ENCODE peak calls at places on chromosomes 6 and 20, in six cellular contexts. O, C, L, P, W and D are unnamed samples.

GRCh38 chr6:16104624-16105023 is 24.3 kb upstream of the MYLIP start:
- DNase-seq in O (no peak), C (no peak), L (no peak), P (no peak), W (no peak), D (no peak)

GRCh38 chr6:20542927-20543602 is 8.8 kb downstream of the CDKAL1 start:
- DNase-seq in O (peak; percentile 84), C (peak; percentile 53), L (no peak), P (peak; percentile 84), W (peak; percentile 63), D (no peak)

GRCh38 chr6:130240232-130240631 is 17.5 kb upstream of the SAMD3 start:
- DNase-seq in O (no peak), C (no peak), L (no peak), P (peak; percentile 78), W (no peak), D (no peak)

GRCh38 chr6:56843476-56844349 is 111.2 kb upstream of the BEND6 start:
- DNase-seq in O (peak; percentile 89), C (peak; percentile 72), L (peak; percentile 88), P (peak; percentile 73), W (peak; percentile 71), D (peak; percentile 52)

GRCh38 chr6:52108128-52108527 is 20.7 kb upstream of the PKHD1 start:
- DNase-seq in O (no peak), C (no peak), L (peak; percentile 17), P (no peak), W (no peak), D (peak; percentile 30)

GRCh38 chr6:158677906-158678305 is 28.1 kb downstream of the SYTL3 start:
- DNase-seq in O (no peak), C (no peak), L (no peak), P (no peak), W (no peak), D (no peak)

GRCh38 chr6:63436356-63436755 is 116.6 kb upstream of the LGSN start:
- DNase-seq in O (no peak), C (no peak), L (no peak), P (no peak), W (no peak), D (no peak)

GRCh38 chr6:113464959-113465358 is 392.2 kb upstream of the MARCKS start:
- DNase-seq in O (peak; percentile 9), C (no peak), L (no peak), P (peak; percentile 85), W (no peak), D (peak; percentile 14)

GRCh38 chr6:129212081-129212480 is 329.1 kb downstream of the LAMA2 start:
- DNase-seq in O (no peak), C (no peak), L (no peak), P (no peak), W (no peak), D (no peak)

GRCh38 chr6:87832025-87832825 is 130.2 kb upstream of the AKIRIN2 start:
- DNase-seq in O (no peak), C (peak; percentile 20), L (no peak), P (peak; percentile 30), W (no peak), D (no peak)

GRCh38 chr6:15969236-15969778 is 159.6 kb upstream of the MYLIP start:
- DNase-seq in O (no peak), C (no peak), L (no peak), P (no peak), W (no peak), D (no peak)

GRCh38 chr6:135181333-135182119 is 418 bp downstream of the MYB start:
- DNase-seq in O (no peak), C (peak; percentile 16), L (peak; percentile 50), P (no peak), W (peak; percentile 20), D (no peak)

GRCh38 chr6:379367-380181 is 12.0 kb upstream of the IRF4 start:
- DNase-seq in O (no peak), C (no peak), L (no peak), P (no peak), W (no peak), D (no peak)

GRCh38 chr6:149889321-149889720 is 8.6 kb downstream of the RAET1E start:
- DNase-seq in O (no peak), C (no peak), L (no peak), P (peak; percentile 17), W (no peak), D (no peak)

GRCh38 chr6:170093276-170093657 is 197.6 kb downstream of the DLL1 start:
- DNase-seq in O (no peak), C (no peak), L (peak; percentile 17), P (no peak), W (no peak), D (no peak)

GRCh38 chr6:90268178-90268577 is 28.5 kb downstream of the BACH2 start:
- DNase-seq in O (no peak), C (no peak), L (no peak), P (no peak), W (peak; percentile 50), D (no peak)

GRCh38 chr6:8059129-8059528 is 5.1 kb downstream of the BLOC1S5 start:
- DNase-seq in O (no peak), C (peak; percentile 13), L (no peak), P (peak; percentile 63), W (no peak), D (no peak)

GRCh38 chr20:43936805-43937204 is 22.2 kb downstream of the TOX2 start:
- DNase-seq in O (no peak), C (no peak), L (no peak), P (no peak), W (no peak), D (no peak)

GRCh38 chr20:9126527-9126926 is 57.6 kb downstream of the PLCB4 start:
- DNase-seq in O (no peak), C (no peak), L (no peak), P (no peak), W (no peak), D (no peak)

GRCh38 chr6:125233216-125233615 is 68.6 kb downstream of the HDDC2 start:
- DNase-seq in O (no peak), C (no peak), L (no peak), P (no peak), W (no peak), D (no peak)

GRCh38 chr6:49528571-49528970 is 21.9 kb upstream of the C6orf141 start:
- DNase-seq in O (no peak), C (no peak), L (no peak), P (no peak), W (no peak), D (no peak)

GRCh38 chr6:40931927-40932326 is 107.1 kb downstream of the UNC5CL start:
- DNase-seq in O (no peak), C (no peak), L (no peak), P (peak; percentile 78), W (no peak), D (no peak)

GRCh38 chr20:25258463-25258805 is 10.5 kb downstream of the PYGB start:
- DNase-seq in O (no peak), C (no peak), L (no peak), P (no peak), W (no peak), D (no peak)

GRCh38 chr20:23419995-23420901 is 1.0 kb downstream of the NAPB start:
- DNase-seq in O (peak; percentile 6), C (peak; percentile 25), L (peak; percentile 45), P (peak; percentile 70), W (peak; percentile 61), D (no peak)

GRCh38 chr6:168052291-168052891 is 26.6 kb downstream of the FRMD1 start:
- DNase-seq in O (peak; percentile 82), C (no peak), L (peak; percentile 55), P (no peak), W (no peak), D (no peak)

GRCh38 chr6:103236923-103237322 is 1622.8 kb downstream of the HACE1 start:
- DNase-seq in O (peak; percentile 6), C (no peak), L (peak; percentile 4), P (no peak), W (no peak), D (no peak)

GRCh38 chr6:47603995-47604394 is 94.4 kb upstream of the ADGRF4 start:
- DNase-seq in O (no peak), C (no peak), L (no peak), P (no peak), W (no peak), D (no peak)

GRCh38 chr6:139839506-139840156 is 465.2 kb upstream of the CITED2 start:
- DNase-seq in O (no peak), C (no peak), L (no peak), P (no peak), W (no peak), D (no peak)

GRCh38 chr6:45049188-45049843 is 278.8 kb upstream of the RUNX2 start:
- DNase-seq in O (no peak), C (no peak), L (no peak), P (peak; percentile 28), W (no peak), D (no peak)

GRCh38 chr6:28408076-28408802 is 8.7 kb upstream of the ZSCAN12 start:
- DNase-seq in O (no peak), C (no peak), L (no peak), P (peak; percentile 17), W (peak; percentile 29), D (no peak)

GRCh38 chr20:46305331-46305972 is 2.8 kb downstream of the CDH22 start:
- DNase-seq in O (no peak), C (no peak), L (no peak), P (no peak), W (no peak), D (no peak)

GRCh38 chr20:8315639-8316573 is 183.8 kb downstream of the PLCB1 start:
- DNase-seq in O (no peak), C (no peak), L (no peak), P (no peak), W (no peak), D (no peak)

GRCh38 chr20:41048475-41049242 is 20.0 kb downstream of the TOP1 start:
- DNase-seq in O (no peak), C (no peak), L (no peak), P (no peak), W (no peak), D (no peak)

GRCh38 chr6:31541059-31541657 is 645 bp downstream of the DDX39B start:
- DNase-seq in O (peak; percentile 69), C (peak; percentile 58), L (peak; percentile 39), P (peak; percentile 50), W (peak; percentile 77), D (peak; percentile 24)

GRCh38 chr6:92564393-92564792 is 855.0 kb downstream of the EPHA7 start:
- DNase-seq in O (no peak), C (no peak), L (no peak), P (no peak), W (no peak), D (no peak)

GRCh38 chr6:147806697-147807096 is 298.2 kb downstream of the SAMD5 start:
- DNase-seq in O (no peak), C (no peak), L (no peak), P (no peak), W (no peak), D (no peak)

GRCh38 chr20:33702861-33703260 is 16.7 kb upstream of the E2F1 start:
- DNase-seq in O (no peak), C (no peak), L (no peak), P (no peak), W (no peak), D (no peak)

GRCh38 chr6:139508576-139508975 is 134.1 kb upstream of the CITED2 start:
- DNase-seq in O (no peak), C (no peak), L (no peak), P (no peak), W (no peak), D (no peak)

GRCh38 chr6:100220543-100220942 is 226.5 kb upstream of the MCHR2 start:
- DNase-seq in O (no peak), C (no peak), L (no peak), P (no peak), W (no peak), D (no peak)

GRCh38 chr6:140784573-140784972 is 1348.2 kb upstream of the GJE1 start:
- DNase-seq in O (no peak), C (no peak), L (no peak), P (peak; percentile 39), W (no peak), D (no peak)